ENCODE peak calls at places on chromosomes 2 and 18, in four cellular contexts. Q is mucosa of gallbladder, M is CMK, I is cardiac muscle cell. J is an unnamed sample.

GRCh38 chr2:29480423-29480822 is 365.2 kb downstream of the CLIP4 start:
- DNase-seq in Q (peak), M (no peak), I (peak), J (no peak)

GRCh38 chr2:96157649-96158553 is 12.7 kb upstream of the DUSP2 start:
- DNase-seq in Q (no peak), M (no peak), I (no peak), J (no peak)

GRCh38 chr2:71614976-71615768 is 161.8 kb downstream of the DYSF start:
- DNase-seq in Q (peak), M (no peak), I (peak), J (no peak)

GRCh38 chr2:196131384-196131861 is 40.0 kb downstream of the STK17B start:
- DNase-seq in Q (no peak), M (peak), I (no peak), J (peak)

GRCh38 chr2:122980672-122981071 is 1044.4 kb upstream of the CNTNAP5 start:
- DNase-seq in Q (no peak), M (no peak), I (no peak), J (no peak)

GRCh38 chr2:10659898-10660568 is 29.7 kb downstream of the NOL10 start:
- DNase-seq in Q (peak), M (peak), I (peak), J (peak)

GRCh38 chr2:213199871-213200270 is 48.5 kb upstream of the IKZF2 start:
- DNase-seq in Q (no peak), M (no peak), I (no peak), J (no peak)

GRCh38 chr2:8002765-8003393 is 679.0 kb upstream of the ID2 start:
- DNase-seq in Q (no peak), M (no peak), I (no peak), J (no peak)

GRCh38 chr2:17869128-17869527 is 9.3 kb upstream of the KCNS3 start:
- DNase-seq in Q (no peak), M (no peak), I (no peak), J (no peak)

GRCh38 chr2:217890445-217890844 is 112.3 kb downstream of the TNS1 start:
- DNase-seq in Q (no peak), M (no peak), I (peak), J (no peak)

GRCh38 chr2:26521913-26522180 is 43.9 kb upstream of the OTOF start:
- DNase-seq in Q (no peak), M (no peak), I (no peak), J (no peak)

GRCh38 chr18:2087877-2088673 is 483.2 kb downstream of the METTL4 start:
- DNase-seq in Q (no peak), M (no peak), I (no peak), J (no peak)

GRCh38 chr2:161708350-161708974 is 84.2 kb downstream of the SLC4A10 start:
- DNase-seq in Q (no peak), M (no peak), I (no peak), J (no peak)

GRCh38 chr2:233929352-233929843 is 12.2 kb downstream of the TRPM8 start:
- DNase-seq in Q (no peak), M (no peak), I (no peak), J (no peak)

GRCh38 chr2:35508601-35509000 is 847.0 kb upstream of the CRIM1 start:
- DNase-seq in Q (no peak), M (no peak), I (no peak), J (no peak)

GRCh38 chr2:28389399-28390240 is 3.0 kb upstream of the FOSL2 start:
- DNase-seq in Q (no peak), M (no peak), I (peak), J (no peak)

GRCh38 chr2:211114826-211115450 is 558.5 kb downstream of the CPS1 start:
- DNase-seq in Q (no peak), M (no peak), I (no peak), J (no peak)

GRCh38 chr2:142008135-142008744 is 122.6 kb downstream of the LRP1B start:
- DNase-seq in Q (no peak), M (no peak), I (peak), J (no peak)

GRCh38 chr18:1246827-1247226 is 342.2 kb downstream of the ADCYAP1 start:
- DNase-seq in Q (no peak), M (no peak), I (no peak), J (no peak)

GRCh38 chr2:226891780-226892590 is 56.1 kb downstream of the RHBDD1 start:
- DNase-seq in Q (no peak), M (no peak), I (no peak), J (no peak)

GRCh38 chr2:37585982-37586621 is 85.3 kb downstream of the CDC42EP3 start:
- DNase-seq in Q (peak), M (no peak), I (no peak), J (peak)

GRCh38 chr2:10915731-10916331 is 4.1 kb downstream of the KCNF1 start:
- DNase-seq in Q (no peak), M (no peak), I (no peak), J (no peak)

GRCh38 chr2:190412971-190413370 is 4.8 kb downstream of the MFSD6 start:
- DNase-seq in Q (no peak), M (no peak), I (no peak), J (no peak)

GRCh38 chr2:216014006-216014405 is 655 bp upstream of the MREG start:
- DNase-seq in Q (no peak), M (no peak), I (no peak), J (no peak)

GRCh38 chr2:159185401-159186130 is 100.9 kb downstream of the WDSUB1 start:
- DNase-seq in Q (no peak), M (no peak), I (peak), J (no peak)